ENCODE peak calls at places on chromosome 21, in six cellular contexts. L, Z, J, P, D and R are unnamed samples.

GRCh38 chr21:46667191-46667734 is 31.8 kb downstream of the PRMT2 start:
- DNase-seq in L (no peak), J (peak), P (no peak), Z (peak), D (no peak), R (no peak)

GRCh38 chr21:38768385-38769071 is 37.2 kb upstream of the ETS2 start:
- DNase-seq in Z (peak), P (no peak), D (no peak), L (no peak), J (no peak), R (peak)

GRCh38 chr21:39612233-39613028 is at the start of gene B3GALT5:
- DNase-seq in P (peak), D (no peak), J (peak), L (peak), Z (peak), R (peak)

GRCh38 chr21:37001446-37001845 is 5.1 kb upstream of the RIPPLY3 start:
- DNase-seq in P (no peak), Z (peak), J (no peak), D (no peak), L (no peak), R (no peak)

GRCh38 chr21:41747943-41748738 is 18.7 kb downstream of the RIPK4 start:
- DNase-seq in L (no peak), J (no peak), D (no peak), P (no peak), Z (no peak), R (no peak)

GRCh38 chr21:33682992-33683627 is 40.8 kb downstream of the ITSN1 start:
- DNase-seq in Z (peak), L (no peak), J (no peak), D (no peak), P (no peak), R (peak)

GRCh38 chr21:28608646-28609045 is 384.0 kb downstream of the LTN1 start:
- DNase-seq in D (no peak), J (no peak), P (no peak), L (no peak), Z (no peak), R (peak)

GRCh38 chr21:16124397-16125130 is 394.8 kb downstream of the USP25 start:
- DNase-seq in D (no peak), P (no peak), L (no peak), Z (peak), J (peak), R (peak)

GRCh38 chr21:8991968-8992621 is 1529.3 kb upstream of the TPTE start:
- DNase-seq in Z (no peak), P (no peak), D (no peak), J (no peak), L (no peak), R (no peak)

GRCh38 chr21:34835526-34835925 is 166.7 kb downstream of the CLIC6 start:
- DNase-seq in D (no peak), J (peak), P (no peak), Z (peak), L (no peak), R (no peak)